ENCODE peak calls at places on chromosomes 6 and 20, in five cellular contexts. D is stomach, W is tibial nerve, E is fibroblast of lung, F is cardiac muscle cell. M is an unnamed sample.

GRCh38 chr6:38310061-38310460 is 329.7 kb downstream of the BTBD9 start:
- DNase-seq in D (no peak), W (no peak), E (no peak), F (no peak), M (no peak)

GRCh38 chr6:15948930-15949900 is 179.7 kb upstream of the MYLIP start:
- DNase-seq in D (peak), W (no peak), E (no peak), F (peak), M (peak)

GRCh38 chr6:33250731-33251130 is 20.9 kb downstream of the VPS52 start:
- DNase-seq in D (no peak), W (no peak), E (no peak), F (no peak), M (no peak)

GRCh38 chr6:125821825-125822281 is 31.1 kb downstream of the NCOA7 start:
- DNase-seq in D (no peak), W (no peak), E (no peak), F (no peak), M (no peak)

GRCh38 chr20:62448038-62448437 is 20.7 kb upstream of the RBBP8NL start:
- DNase-seq in D (no peak), W (no peak), E (no peak), F (no peak), M (no peak)

GRCh38 chr20:31815408-31816188 is 3.6 kb upstream of the MYLK2 start:
- DNase-seq in D (no peak), W (no peak), E (peak), F (peak), M (no peak)

GRCh38 chr6:29763491-29764289 is 40.5 kb downstream of the HLA-F start:
- DNase-seq in D (no peak), W (no peak), E (peak), F (no peak), M (peak)

GRCh38 chr6:105609375-105609991 is 206.6 kb upstream of the PREP start:
- DNase-seq in D (no peak), W (no peak), E (peak), F (no peak), M (no peak)

GRCh38 chr20:33919653-33920052 is 74.1 kb upstream of the RALY start:
- DNase-seq in D (no peak), W (no peak), E (no peak), F (no peak), M (no peak)

GRCh38 chr20:48164566-48165400 is 379.5 kb upstream of the SULF2 start:
- DNase-seq in D (no peak), W (no peak), E (no peak), F (no peak), M (no peak)

GRCh38 chr6:142726616-142727015 is 218.4 kb downstream of the HIVEP2 start:
- DNase-seq in D (no peak), W (no peak), E (no peak), F (no peak), M (no peak)

GRCh38 chr6:14732845-14733757 is 512.8 kb upstream of the JARID2 start:
- DNase-seq in D (no peak), W (no peak), E (peak), F (no peak), M (peak)

GRCh38 chr20:38757145-38757800 is 9.0 kb downstream of the ACTR5 start:
- DNase-seq in D (no peak), W (no peak), E (no peak), F (no peak), M (no peak)

GRCh38 chr6:125046107-125046925 is 84.1 kb downstream of the RNF217 start:
- DNase-seq in D (no peak), W (no peak), E (no peak), F (no peak), M (peak)

GRCh38 chr6:166561766-166562165 is 24.7 kb downstream of the RAMACL start:
- DNase-seq in D (no peak), W (no peak), E (peak), F (no peak), M (no peak)

GRCh38 chr6:16849280-16850210 is 88.3 kb upstream of the ATXN1 start:
- DNase-seq in D (no peak), W (no peak), E (peak), F (no peak), M (no peak)

GRCh38 chr6:36967757-36968156 is 13.2 kb downstream of the PI16 start:
- DNase-seq in D (no peak), W (no peak), E (no peak), F (no peak), M (no peak)

GRCh38 chr20:61938839-61939690 is 126.6 kb downstream of the TAF4 start:
- DNase-seq in D (no peak), W (no peak), E (no peak), F (no peak), M (no peak)

GRCh38 chr6:48912503-48912902 is 550.5 kb downstream of the MMUT start:
- DNase-seq in D (no peak), W (no peak), E (no peak), F (no peak), M (no peak)

GRCh38 chr6:56515081-56515905 is 127.4 kb downstream of the DST start:
- DNase-seq in D (no peak), W (no peak), E (no peak), F (no peak), M (no peak)

GRCh38 chr6:33979750-33980149 is 166.1 kb downstream of the GRM4 start:
- DNase-seq in D (peak), W (no peak), E (no peak), F (no peak), M (no peak)

GRCh38 chr6:87667032-87667431 is 35.0 kb downstream of the AKIRIN2 start:
- DNase-seq in D (no peak), W (no peak), E (no peak), F (no peak), M (no peak)

GRCh38 chr6:14762077-14762476 is 483.8 kb upstream of the JARID2 start:
- DNase-seq in D (no peak), W (no peak), E (no peak), F (no peak), M (no peak)

GRCh38 chr6:117613920-117614535 is 11.7 kb upstream of the GOPC start:
- DNase-seq in D (no peak), W (no peak), E (no peak), F (no peak), M (no peak)

GRCh38 chr6:38774933-38775707 is 60.0 kb downstream of the DNAH8 start:
- DNase-seq in D (no peak), W (no peak), E (no peak), F (no peak), M (no peak)

GRCh38 chr6:169804427-169804826 is 53.0 kb downstream of the ERMARD start:
- DNase-seq in D (no peak), W (no peak), E (no peak), F (no peak), M (no peak)

GRCh38 chr6:155828989-155829388 is 373.4 kb upstream of the NOX3 start:
- DNase-seq in D (no peak), W (no peak), E (no peak), F (no peak), M (peak)

GRCh38 chr6:8738951-8739350 is 303.6 kb upstream of the SLC35B3 start:
- DNase-seq in D (no peak), W (no peak), E (no peak), F (no peak), M (no peak)

GRCh38 chr6:8739454-8739853 is 304.1 kb upstream of the SLC35B3 start:
- DNase-seq in D (no peak), W (no peak), E (no peak), F (no peak), M (no peak)

GRCh38 chr6:8743146-8743745 is 307.9 kb upstream of the SLC35B3 start:
- DNase-seq in D (no peak), W (no peak), E (no peak), F (no peak), M (no peak)
- TF ChIP-seq CTCF in D (no peak), W (no peak), E (peak), F (no peak), M (no peak)

DNA sequence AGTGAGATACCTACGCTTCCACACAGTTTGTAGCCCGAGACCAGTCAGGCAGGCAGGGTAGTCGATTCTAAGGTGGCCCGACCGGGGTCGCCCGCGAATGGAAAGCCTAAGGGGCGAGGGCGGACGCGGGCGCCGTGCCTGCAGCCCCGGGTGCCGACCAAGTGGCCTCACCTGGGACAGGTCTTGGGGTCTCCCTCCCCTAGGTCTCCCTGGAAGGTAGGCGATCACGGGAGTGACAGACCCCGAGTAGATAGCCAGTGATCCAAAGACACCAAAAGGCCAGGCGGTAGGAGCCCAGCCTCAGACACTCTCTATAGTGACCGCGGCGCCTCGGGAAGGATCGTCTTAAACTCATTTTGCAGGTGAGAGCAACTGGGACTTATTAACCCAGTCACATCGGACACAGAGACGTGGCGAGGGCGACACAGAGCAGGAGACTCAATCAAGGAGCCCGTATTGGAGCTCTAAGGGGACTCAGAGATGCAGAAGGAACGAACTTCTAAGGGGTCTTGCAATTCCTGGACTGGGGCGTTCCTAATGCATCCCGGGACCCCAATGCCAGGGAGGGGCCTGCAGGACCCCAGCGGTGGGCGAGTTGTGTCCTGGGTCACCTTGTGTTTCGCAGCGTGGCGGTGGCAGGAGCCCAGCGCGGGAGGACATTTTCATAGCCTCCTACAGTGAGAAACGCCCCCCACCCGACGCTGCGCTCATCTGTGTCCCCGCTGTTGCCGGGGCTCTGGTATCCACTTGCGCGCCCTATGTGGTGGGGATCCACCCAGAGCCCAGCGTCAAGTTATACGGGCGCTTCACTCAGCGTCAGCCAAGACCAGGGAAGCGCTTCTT is 2.1 kb upstream of the VSX1 start:
- DNase-seq in D (peak), W (no peak), E (no peak), F (no peak), M (no peak)
- H3K27ac ChIP-seq in D (no peak), W (no peak), E (no peak), F (no peak), M (no peak)

GRCh38 chr20:43691928-43692524 is 25.1 kb downstream of the MYBL2 start:
- DNase-seq in D (peak), W (peak), E (peak), F (peak), M (peak)
- TF ChIP-seq CTCF in D (peak), W (peak), E (peak), F (peak), M (peak)

DNA sequence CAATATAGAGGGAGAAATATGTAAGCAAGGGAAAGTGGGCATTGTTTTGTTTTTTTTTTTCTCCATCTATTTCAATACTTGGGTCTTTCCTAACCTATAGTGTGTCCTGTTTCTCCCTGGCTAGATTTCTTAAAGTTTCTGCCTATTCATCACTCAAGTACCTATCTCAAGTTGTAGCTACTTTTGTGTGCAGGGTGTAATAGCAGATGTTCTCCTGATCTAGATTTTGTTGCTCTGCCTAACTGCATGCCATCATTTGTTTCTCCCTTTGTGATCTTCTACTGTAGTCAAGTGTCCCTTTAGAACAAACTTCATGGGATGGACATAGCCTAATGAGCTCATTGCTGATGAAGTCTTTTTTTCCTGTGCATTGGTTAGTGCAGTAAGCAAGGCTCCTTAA is 45.8 kb downstream of the TOP1 start:
- DNase-seq in D (no peak), W (no peak), E (no peak), F (no peak), M (no peak)
- H3K27ac ChIP-seq in D (no peak), W (no peak), E (no peak), F (no peak), M (no peak)

GRCh38 chr20:23147647-23147963 is 61.5 kb upstream of the CD93 start:
- DNase-seq in D (no peak), W (no peak), E (no peak), F (no peak), M (no peak)
- TF ChIP-seq CTCF in D (no peak), W (no peak), E (no peak), F (no peak), M (no peak)

DNA sequence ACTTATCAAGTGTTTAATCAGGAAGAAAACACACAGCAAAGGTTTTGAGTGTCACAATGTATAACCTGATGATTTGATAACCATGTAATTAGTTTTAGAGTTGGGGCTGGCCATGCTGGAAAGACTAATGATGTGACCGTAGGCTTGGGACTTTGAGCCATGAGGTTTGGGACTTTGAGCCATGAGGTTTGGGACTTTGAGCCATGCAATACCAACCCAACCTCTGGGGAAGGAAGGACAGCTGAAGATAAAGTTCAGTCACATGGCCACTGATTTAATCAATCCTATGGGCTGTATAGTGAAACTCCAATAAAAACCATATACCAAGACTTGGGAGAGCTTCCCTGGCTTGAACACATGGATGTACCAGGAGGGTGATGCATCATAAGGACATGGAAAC is 32.8 kb downstream of the SLC35B3 start:
- DNase-seq in D (no peak), W (no peak), E (no peak), F (no peak), M (no peak)
- H3K27ac ChIP-seq in D (no peak), W (no peak), E (no peak), F (no peak), M (no peak)

M was measured in RWPE1.